ENCODE peak calls at places on chromosomes 4 and X, in six cellular contexts. One of them, this sample, is unnamed.

GRCh38 chrX:40821780-40822179 is 86.4 kb upstream of the MED14 start:
- DNase-seq in NCI-H1092: no peak
- DNase-seq in hepatic stellate cell: no peak
- DNase-seq in B cell: no peak
- DNase-seq in mucosa of descending colon: no peak
- DNase-seq in fibroblast of the aortic adventitia: no peak
- DNase-seq in this sample: peak

GRCh38 chr4:26931961-26932360 is 71.3 kb downstream of the STIM2 start:
- DNase-seq in hepatic stellate cell: no peak
- DNase-seq in mucosa of descending colon: no peak
- DNase-seq in B cell: no peak
- DNase-seq in fibroblast of the aortic adventitia: no peak
- DNase-seq in NCI-H1092: no peak
- DNase-seq in this sample: no peak

GRCh38 chr4:33537527-33537926 is 2706.8 kb downstream of the ARAP2 start:
- DNase-seq in hepatic stellate cell: no peak
- DNase-seq in B cell: no peak
- DNase-seq in fibroblast of the aortic adventitia: no peak
- DNase-seq in NCI-H1092: no peak
- DNase-seq in mucosa of descending colon: no peak
- DNase-seq in this sample: no peak

GRCh38 chr4:2746891-2747695 is 9.0 kb downstream of the TNIP2 start:
- DNase-seq in fibroblast of the aortic adventitia: no peak
- DNase-seq in B cell: no peak
- DNase-seq in NCI-H1092: no peak
- DNase-seq in hepatic stellate cell: no peak
- DNase-seq in mucosa of descending colon: no peak
- DNase-seq in this sample: no peak

GRCh38 chrX:50697691-50698090 is 116.3 kb downstream of the SHROOM4 start:
- DNase-seq in hepatic stellate cell: peak
- DNase-seq in mucosa of descending colon: no peak
- DNase-seq in B cell: no peak
- DNase-seq in NCI-H1092: no peak
- DNase-seq in fibroblast of the aortic adventitia: peak
- DNase-seq in this sample: no peak

GRCh38 chr4:107247738-107248137 is 211.6 kb upstream of the DKK2 start:
- DNase-seq in NCI-H1092: no peak
- DNase-seq in hepatic stellate cell: no peak
- DNase-seq in B cell: no peak
- DNase-seq in fibroblast of the aortic adventitia: peak
- DNase-seq in mucosa of descending colon: no peak
- DNase-seq in this sample: peak

GRCh38 chr4:121900132-121900983 is 30.1 kb upstream of the BBS7 start:
- DNase-seq in mucosa of descending colon: no peak
- DNase-seq in fibroblast of the aortic adventitia: peak
- DNase-seq in NCI-H1092: peak
- DNase-seq in B cell: peak
- DNase-seq in hepatic stellate cell: peak
- DNase-seq in this sample: no peak

GRCh38 chr4:144501231-144501780 is 144.7 kb upstream of the HHIP start:
- DNase-seq in NCI-H1092: no peak
- DNase-seq in fibroblast of the aortic adventitia: no peak
- DNase-seq in mucosa of descending colon: no peak
- DNase-seq in B cell: no peak
- DNase-seq in hepatic stellate cell: no peak
- DNase-seq in this sample: no peak

GRCh38 chrX:43940811-43941210 is 32.4 kb downstream of the NDP start:
- DNase-seq in mucosa of descending colon: no peak
- DNase-seq in B cell: no peak
- DNase-seq in NCI-H1092: no peak
- DNase-seq in hepatic stellate cell: no peak
- DNase-seq in fibroblast of the aortic adventitia: peak
- DNase-seq in this sample: no peak

GRCh38 chrX:22538581-22538980 is 265.9 kb downstream of the CBLL2 start:
- DNase-seq in hepatic stellate cell: no peak
- DNase-seq in fibroblast of the aortic adventitia: no peak
- DNase-seq in NCI-H1092: no peak
- DNase-seq in B cell: no peak
- DNase-seq in mucosa of descending colon: no peak
- DNase-seq in this sample: no peak

GRCh38 chrX:14064632-14065432 is 35.1 kb upstream of the GEMIN8 start:
- DNase-seq in B cell: no peak
- DNase-seq in mucosa of descending colon: peak
- DNase-seq in hepatic stellate cell: no peak
- DNase-seq in fibroblast of the aortic adventitia: peak
- DNase-seq in NCI-H1092: no peak
- DNase-seq in this sample: no peak

GRCh38 chr4:6389426-6389825 is 83.0 kb downstream of the PPP2R2C start:
- DNase-seq in mucosa of descending colon: peak
- DNase-seq in hepatic stellate cell: no peak
- DNase-seq in NCI-H1092: no peak
- DNase-seq in B cell: no peak
- DNase-seq in fibroblast of the aortic adventitia: no peak
- DNase-seq in this sample: no peak

GRCh38 chr4:111854494-111855087 is 290.7 kb upstream of the FAM241A start:
- DNase-seq in fibroblast of the aortic adventitia: peak
- DNase-seq in mucosa of descending colon: no peak
- DNase-seq in NCI-H1092: no peak
- DNase-seq in hepatic stellate cell: no peak
- DNase-seq in B cell: no peak
- DNase-seq in this sample: no peak

GRCh38 chr4:101346312-101346561 is 1.1 kb downstream of the PPP3CA start:
- DNase-seq in fibroblast of the aortic adventitia: no peak
- DNase-seq in hepatic stellate cell: no peak
- DNase-seq in NCI-H1092: no peak
- DNase-seq in mucosa of descending colon: no peak
- DNase-seq in B cell: peak
- DNase-seq in this sample: no peak

GRCh38 chrX:14934423-14934822 is 61.2 kb downstream of the MOSPD2 start:
- DNase-seq in NCI-H1092: no peak
- DNase-seq in fibroblast of the aortic adventitia: no peak
- DNase-seq in hepatic stellate cell: no peak
- DNase-seq in B cell: no peak
- DNase-seq in mucosa of descending colon: no peak
- DNase-seq in this sample: no peak

GRCh38 chrX:51507551-51507950 is 11.2 kb upstream of the NUDT11 start:
- DNase-seq in fibroblast of the aortic adventitia: no peak
- DNase-seq in hepatic stellate cell: no peak
- DNase-seq in NCI-H1092: no peak
- DNase-seq in B cell: no peak
- DNase-seq in mucosa of descending colon: no peak
- DNase-seq in this sample: no peak

GRCh38 chr4:75046226-75046625 is 113.3 kb downstream of the PARM1 start:
- DNase-seq in NCI-H1092: no peak
- DNase-seq in fibroblast of the aortic adventitia: no peak
- DNase-seq in B cell: no peak
- DNase-seq in mucosa of descending colon: no peak
- DNase-seq in hepatic stellate cell: no peak
- DNase-seq in this sample: no peak

GRCh38 chrX:136781180-136781797 is 557 bp upstream of the ARHGEF6 start:
- DNase-seq in B cell: no peak
- DNase-seq in hepatic stellate cell: no peak
- DNase-seq in mucosa of descending colon: no peak
- DNase-seq in NCI-H1092: no peak
- DNase-seq in fibroblast of the aortic adventitia: peak
- DNase-seq in this sample: no peak

GRCh38 chr4:143185253-143186107 is 763 bp downstream of the USP38 start:
- DNase-seq in hepatic stellate cell: peak
- DNase-seq in fibroblast of the aortic adventitia: peak
- DNase-seq in B cell: no peak
- DNase-seq in NCI-H1092: no peak
- DNase-seq in mucosa of descending colon: no peak
- DNase-seq in this sample: peak

GRCh38 chr4:183130328-183131155 is 31.5 kb downstream of the WWC2 start:
- DNase-seq in hepatic stellate cell: no peak
- DNase-seq in fibroblast of the aortic adventitia: peak
- DNase-seq in mucosa of descending colon: no peak
- DNase-seq in B cell: no peak
- DNase-seq in NCI-H1092: peak
- DNase-seq in this sample: no peak

GRCh38 chr4:4875611-4876010 is 16.1 kb downstream of the MSX1 start:
- DNase-seq in mucosa of descending colon: no peak
- DNase-seq in hepatic stellate cell: no peak
- DNase-seq in B cell: no peak
- DNase-seq in fibroblast of the aortic adventitia: no peak
- DNase-seq in NCI-H1092: no peak
- DNase-seq in this sample: no peak

GRCh38 chrX:45758319-45758718 is 557.6 kb upstream of the DIPK2B start:
- DNase-seq in mucosa of descending colon: no peak
- DNase-seq in hepatic stellate cell: peak
- DNase-seq in B cell: no peak
- DNase-seq in NCI-H1092: no peak
- DNase-seq in fibroblast of the aortic adventitia: peak
- DNase-seq in this sample: no peak

GRCh38 chr4:105923507-105924238 is 28.4 kb downstream of the NPNT start:
- DNase-seq in NCI-H1092: no peak
- DNase-seq in hepatic stellate cell: no peak
- DNase-seq in mucosa of descending colon: no peak
- DNase-seq in fibroblast of the aortic adventitia: no peak
- DNase-seq in B cell: no peak
- DNase-seq in this sample: no peak

GRCh38 chr4:108651068-108651794 is 832 bp downstream of the OSTC start:
- DNase-seq in fibroblast of the aortic adventitia: peak
- DNase-seq in hepatic stellate cell: peak
- DNase-seq in B cell: peak
- DNase-seq in mucosa of descending colon: no peak
- DNase-seq in NCI-H1092: no peak
- DNase-seq in this sample: no peak

This sample was measured in gastrocnemius medialis.